ENCODE peak calls at places on chromosomes 1 and 21, in seven cellular contexts. Y is ELF-1, P is mesothelial cell of epicardium, T is IMR-90, S is foreskin melanocyte, Q is A172, K is AG09309. I is an unnamed sample.

GRCh38 chr1:38297852-38298251 is 251.3 kb upstream of the POU3F1 start:
- DNase-seq in T (no peak), S (no peak), Y (no peak), P (no peak), Q (no peak), K (no peak), I (no peak)

GRCh38 chr21:16072176-16072575 is 342.4 kb downstream of the USP25 start:
- DNase-seq in Q (no peak), K (no peak), S (no peak), P (no peak), T (no peak), Y (no peak), I (no peak)

GRCh38 chr21:36717901-36718465 is 19.1 kb downstream of the SIM2 start:
- DNase-seq in K (no peak), T (no peak), Y (no peak), P (no peak), Q (no peak), S (no peak), I (no peak)

GRCh38 chr1:35499652-35500176 is 57.5 kb downstream of the KIAA0319L start:
- DNase-seq in P (no peak), K (no peak), Q (no peak), Y (peak), T (no peak), S (no peak), I (no peak)

GRCh38 chr21:43983390-43983789 is 28.7 kb upstream of the TRAPPC10 start:
- DNase-seq in S (no peak), T (no peak), K (no peak), Y (no peak), Q (no peak), P (no peak), I (no peak)

GRCh38 chr1:67429011-67429527 is 1.1 kb downstream of the SERBP1 start:
- DNase-seq in S (peak), K (no peak), Y (peak), Q (peak), P (no peak), T (no peak), I (no peak)

GRCh38 chr1:161226320-161226711 is 456 bp downstream of the TOMM40L start:
- DNase-seq in S (no peak), T (no peak), K (no peak), P (no peak), Q (no peak), Y (no peak), I (no peak)

GRCh38 chr1:20325844-20326323 is 35.2 kb downstream of the VWA5B1 start:
- DNase-seq in S (no peak), T (peak), P (no peak), K (no peak), Y (no peak), Q (no peak), I (no peak)

GRCh38 chr21:44872568-44873355 is 728 bp downstream of the PTTG1IP start:
- DNase-seq in K (no peak), S (peak), Q (no peak), T (peak), P (no peak), Y (peak), I (no peak)

I was measured in nucleus accumbens.